ENCODE peak calls at places on chromosome X, in nine cellular contexts. W, A, O, F, X, S, E, M and U are unnamed samples.
A peak's percentile ranks its signal among the peaks of the same experiment; 100 is the strongest.

GRCh38 chrX:53685711-53686110 is 808 bp downstream of the HUWE1 start:
- DNase-seq in W (no peak), O (no peak), X (no peak), E (no peak), A (no peak), M (peak; percentile 0), S (no peak), F (no peak), U (no peak)

GRCh38 chrX:118228041-118228440 is 111.4 kb upstream of the KLHL13 start:
- DNase-seq in E (no peak), O (no peak), F (no peak), S (peak; percentile 67), A (no peak), W (no peak), M (no peak), X (no peak), U (no peak)

GRCh38 chrX:28120076-28120475 is 138.8 kb upstream of the DCAF8L1 start:
- DNase-seq in M (no peak), W (no peak), O (peak; percentile 31), X (no peak), F (peak; percentile 34), S (no peak), E (no peak), A (no peak), U (no peak)

GRCh38 chrX:32520789-32521188 is 690.6 kb downstream of the DMD start:
- DNase-seq in A (no peak), F (no peak), S (no peak), X (no peak), W (no peak), M (no peak), O (no peak), E (no peak), U (no peak)

GRCh38 chrX:132615396-132616131 is 126.7 kb upstream of the MBNL3 start:
- DNase-seq in A (peak; percentile 76), O (no peak), X (peak; percentile 12), S (peak; percentile 8), W (peak; percentile 51), F (peak; percentile 55), E (peak; percentile 21), M (peak; percentile 51), U (no peak)

GRCh38 chrX:2469196-2469685 is 31.5 kb downstream of the DHRSX start:
- DNase-seq in X (no peak), E (no peak), A (no peak), W (no peak), S (no peak), F (no peak), O (no peak), M (no peak), U (peak; percentile 36)

GRCh38 chrX:135330709-135331108 is 21.4 kb downstream of the ETDC start:
- DNase-seq in M (no peak), O (no peak), E (no peak), F (no peak), S (no peak), X (no peak), W (no peak), A (no peak), U (no peak)

GRCh38 chrX:15820106-15821073 is 30.1 kb downstream of the ZRSR2 start:
- DNase-seq in W (no peak), O (no peak), X (no peak), S (peak; percentile 49), E (no peak), M (no peak), F (no peak), A (no peak), U (no peak)

GRCh38 chrX:53678667-53679066 is 7.9 kb downstream of the HUWE1 start:
- DNase-seq in A (no peak), F (no peak), S (no peak), E (no peak), O (no peak), X (no peak), W (no peak), M (peak; percentile 7), U (no peak)

GRCh38 chrX:40165206-40165605 is 67.4 kb upstream of the BCOR start:
- DNase-seq in A (no peak), S (no peak), F (no peak), O (no peak), X (no peak), M (no peak), W (no peak), E (no peak), U (peak; percentile 56)

GRCh38 chrX:40167240-40168182 is 69.8 kb upstream of the BCOR start:
- DNase-seq in W (peak; percentile 44), S (no peak), F (no peak), M (no peak), O (no peak), X (no peak), E (peak; percentile 70), A (peak; percentile 60), U (peak; percentile 75)

GRCh38 chrX:40165861-40166260 is 68.1 kb upstream of the BCOR start:
- DNase-seq in F (no peak), O (no peak), S (no peak), W (no peak), E (no peak), A (no peak), X (no peak), M (no peak), U (no peak)

GRCh38 chrX:40168183-40169015 is 70.6 kb upstream of the BCOR start:
- DNase-seq in X (no peak), F (no peak), W (no peak), O (no peak), S (no peak), E (no peak), M (no peak), A (peak; percentile 19), U (peak; percentile 79)

DNA sequence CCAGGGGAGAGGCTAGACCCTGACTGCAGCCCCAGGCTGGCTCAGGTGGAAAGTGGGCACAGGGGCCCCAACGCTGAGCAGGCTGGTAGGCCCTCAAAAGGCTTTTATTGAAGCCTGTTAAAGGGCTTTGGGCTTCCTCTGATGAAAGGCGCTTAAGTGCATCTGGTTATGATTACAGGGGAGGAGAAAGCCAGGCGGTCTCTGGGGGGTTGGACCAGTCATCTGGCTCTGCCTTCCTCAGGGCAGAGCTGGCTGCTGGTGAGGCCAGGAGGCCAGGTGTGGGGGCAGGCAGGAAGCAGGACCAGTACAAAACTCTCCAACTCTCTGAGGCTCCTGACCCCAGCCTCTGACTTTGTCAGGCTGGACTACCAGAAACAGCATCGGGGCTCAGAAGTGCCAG is 68.8 kb upstream of the BCOR start:
- DNase-seq in M (peak; percentile 56), F (no peak), E (no peak), S (no peak), X (no peak), A (peak; percentile 27), W (no peak), O (no peak), U (peak; percentile 38)
- TF ChIP-seq CTCF in M (no peak), F (no peak), E (no peak), S (no peak), X (no peak), A (no peak), W (no peak), O (no peak), U (no peak)

GRCh38 chrX:121579016-121579760 is 531.8 kb downstream of the GLUD2 start:
- DNase-seq in M (peak; percentile 49), W (peak; percentile 10), F (peak; percentile 49), A (no peak), O (no peak), S (no peak), X (no peak), E (no peak), U (no peak)

GRCh38 chrX:121581885-121582284 is 534.5 kb downstream of the GLUD2 start:
- DNase-seq in M (no peak), A (no peak), X (no peak), O (no peak), E (no peak), S (no peak), F (no peak), W (no peak), U (no peak)
- TF ChIP-seq CTCF in M (no peak), A (no peak), X (no peak), O (no peak), E (no peak), S (no peak), F (no peak), W (no peak), U (no peak)

GRCh38 chrX:106959897-106960296 is 39.7 kb downstream of the CLDN2 start:
- DNase-seq in M (peak; percentile 54), F (peak; percentile 17), W (no peak), O (no peak), E (no peak), X (no peak), A (no peak), S (no peak), U (no peak)
- TF ChIP-seq CTCF in M (peak; percentile 22), F (no peak), W (peak; percentile 3), O (no peak), E (no peak), X (no peak), A (no peak), S (peak; percentile 27), U (peak; percentile 71)

GRCh38 chrX:139202742-139203410 is 327.7 kb upstream of the F9 start:
- DNase-seq in A (no peak), F (no peak), O (no peak), M (no peak), X (no peak), W (no peak), E (no peak), S (no peak), U (peak; percentile 83)

GRCh38 chrX:139204903-139205667 is 325.5 kb upstream of the F9 start:
- DNase-seq in M (no peak), X (no peak), A (peak; percentile 21), S (peak; percentile 29), E (peak; percentile 27), W (peak; percentile 26), O (no peak), F (peak; percentile 6), U (no peak)

GRCh38 chrX:139201924-139202323 is 328.6 kb upstream of the F9 start:
- DNase-seq in E (no peak), X (no peak), O (no peak), S (no peak), W (no peak), M (no peak), A (no peak), F (no peak), U (no peak)

GRCh38 chrX:139204576-139204902 is 326.0 kb upstream of the F9 start:
- DNase-seq in O (no peak), A (no peak), W (no peak), E (no peak), M (no peak), X (no peak), S (no peak), F (no peak), U (no peak)

DNA sequence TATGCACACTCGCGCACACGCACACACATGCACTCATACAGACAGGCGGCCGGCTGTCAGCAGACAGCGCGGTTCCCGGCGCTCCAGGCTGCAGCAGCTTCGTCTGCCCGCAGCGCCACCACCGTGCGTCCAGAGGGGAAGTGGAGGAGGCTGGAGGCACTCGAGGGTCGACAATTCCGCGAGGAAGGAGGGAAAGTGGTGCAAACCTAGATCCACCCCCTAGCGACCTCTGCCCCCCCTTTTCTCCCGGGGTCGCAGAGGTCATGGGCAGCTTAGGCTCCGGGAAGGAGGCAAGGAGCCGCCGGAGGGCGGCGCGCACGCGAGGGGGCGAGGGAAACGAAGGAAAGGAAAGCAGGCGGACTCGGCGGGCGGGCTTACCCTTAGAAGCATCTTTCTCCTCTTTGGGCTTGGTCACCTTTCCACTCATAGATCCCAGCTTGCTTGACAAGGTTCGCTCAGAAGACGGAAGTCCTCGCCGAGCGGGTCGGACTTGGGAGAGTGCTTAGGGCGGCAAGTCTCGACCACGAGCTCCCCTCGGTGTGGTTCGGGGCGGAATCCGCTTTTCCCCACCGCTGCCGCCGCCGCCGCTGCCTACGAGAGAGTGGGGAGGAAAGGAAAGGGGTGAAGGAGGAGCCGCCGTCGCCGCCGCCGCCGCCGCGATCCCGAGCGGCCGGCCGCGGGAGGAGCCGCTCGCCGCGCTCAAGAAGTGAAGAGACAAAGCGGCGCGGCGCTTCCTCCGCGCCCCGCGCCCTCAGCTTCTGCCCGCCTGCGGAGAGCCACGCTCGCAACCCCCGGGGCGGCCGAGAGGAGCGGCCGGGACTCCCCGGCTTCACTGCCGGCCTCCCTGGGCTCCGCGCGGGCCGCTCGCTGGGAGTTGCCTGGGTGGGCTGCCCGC is 326.6 kb upstream of the F9 start:
- DNase-seq in E (peak; percentile 26), F (no peak), X (no peak), A (no peak), O (no peak), W (no peak), S (no peak), M (no peak), U (no peak)
- TF ChIP-seq CTCF in E (no peak), F (no peak), X (no peak), A (no peak), O (no peak), W (no peak), S (no peak), M (no peak), U (peak; percentile 15)